ENCODE peak calls at places on chromosomes 5 and 9, in four cellular contexts. G is pancreas, I is A673, R is neural progenitor cell. O is an unnamed sample.

GRCh38 chr5:157285310-157286035 is 19.6 kb downstream of the CYFIP2 start:
- DNase-seq in G (no peak), I (no peak), R (no peak), O (no peak)

GRCh38 chr5:171927345-171927941 is 79.0 kb downstream of the FBXW11 start:
- DNase-seq in G (no peak), I (no peak), R (no peak), O (no peak)

GRCh38 chr9:16673171-16673570 is 197.3 kb downstream of the BNC2 start:
- DNase-seq in G (no peak), I (no peak), R (no peak), O (no peak)

GRCh38 chr9:108410161-108410560 is 445.6 kb downstream of the ACTL7B start:
- DNase-seq in G (no peak), I (no peak), R (no peak), O (no peak)

GRCh38 chr5:73896117-73896516 is 270.1 kb downstream of the ARHGEF28 start:
- DNase-seq in G (no peak), I (no peak), R (no peak), O (no peak)

GRCh38 chr9:20321683-20322082 is 300.6 kb downstream of the MLLT3 start:
- DNase-seq in G (no peak), I (peak), R (no peak), O (no peak)

GRCh38 chr5:87113848-87114247 is 153.8 kb upstream of the RASA1 start:
- DNase-seq in G (no peak), I (no peak), R (no peak), O (no peak)

GRCh38 chr5:8641796-8642505 is 773.0 kb downstream of the MTRR start:
- DNase-seq in G (no peak), I (no peak), R (no peak), O (no peak)

GRCh38 chr9:9257999-9258398 is 1354.8 kb downstream of the PTPRD start:
- DNase-seq in G (no peak), I (no peak), R (no peak), O (no peak)

GRCh38 chr9:73683862-73684591 is 532.4 kb downstream of the ANXA1 start:
- DNase-seq in G (no peak), I (peak), R (peak), O (no peak)

GRCh38 chr5:137370511-137371071 is 128.5 kb downstream of the SPOCK1 start:
- DNase-seq in G (no peak), I (no peak), R (no peak), O (no peak)

GRCh38 chr5:13660072-13660471 is 284.4 kb downstream of the DNAH5 start:
- DNase-seq in G (no peak), I (no peak), R (peak), O (no peak)

GRCh38 chr5:138716456-138716924 is 36.7 kb upstream of the CTNNA1 start:
- DNase-seq in G (no peak), I (no peak), R (peak), O (no peak)

GRCh38 chr5:76273491-76273890 is 129.6 kb upstream of the IQGAP2 start:
- DNase-seq in G (no peak), I (peak), R (no peak), O (no peak)

GRCh38 chr5:111271885-111272284 is 47.7 kb downstream of the CAMK4 start:
- DNase-seq in G (no peak), I (no peak), R (no peak), O (no peak)

GRCh38 chr9:116592926-116593325 is 94.2 kb upstream of the TRIM32 start:
- DNase-seq in G (no peak), I (no peak), R (no peak), O (no peak)

GRCh38 chr5:132445930-132446329 is 44.6 kb downstream of the IRF1 start:
- DNase-seq in G (no peak), I (no peak), R (no peak), O (no peak)

GRCh38 chr9:134895849-134896833 is 15.5 kb downstream of the FCN2 start:
- DNase-seq in G (no peak), I (peak), R (no peak), O (peak)

GRCh38 chr9:77725820-77726219 is 77.7 kb upstream of the GNA14 start:
- DNase-seq in G (no peak), I (no peak), R (no peak), O (no peak)

GRCh38 chr5:111694183-111694582 is 62.8 kb downstream of the NREP start:
- DNase-seq in G (no peak), I (no peak), R (no peak), O (no peak)

GRCh38 chr5:132797651-132798050 is 15.5 kb upstream of the SOWAHA start:
- DNase-seq in G (no peak), I (no peak), R (no peak), O (no peak)

GRCh38 chr9:98255578-98256296 is at the start of gene TBC1D2:
- DNase-seq in G (peak), I (peak), R (peak), O (peak)

GRCh38 chr9:98251554-98251953 is 3.9 kb downstream of the TBC1D2 start:
- DNase-seq in G (no peak), I (peak), R (no peak), O (no peak)

GRCh38 chr9:98255064-98255577 is 328 bp downstream of the TBC1D2 start:
- DNase-seq in G (no peak), I (peak), R (peak), O (no peak)

GRCh38 chr9:98254236-98255063 is 999 bp downstream of the TBC1D2 start:
- DNase-seq in G (no peak), I (no peak), R (no peak), O (no peak)

GRCh38 chr9:98253563-98253962 is 1.9 kb downstream of the TBC1D2 start:
- DNase-seq in G (no peak), I (no peak), R (no peak), O (no peak)
- H3K27ac ChIP-seq in G (no peak), I (no peak), R (no peak), O (no peak)

GRCh38 chr5:78328585-78329173 is 31.7 kb upstream of the SCAMP1 start:
- DNase-seq in G (no peak), I (no peak), R (no peak), O (no peak)
- H3K27ac ChIP-seq in G (no peak), I (no peak), R (peak), O (no peak)

DNA sequence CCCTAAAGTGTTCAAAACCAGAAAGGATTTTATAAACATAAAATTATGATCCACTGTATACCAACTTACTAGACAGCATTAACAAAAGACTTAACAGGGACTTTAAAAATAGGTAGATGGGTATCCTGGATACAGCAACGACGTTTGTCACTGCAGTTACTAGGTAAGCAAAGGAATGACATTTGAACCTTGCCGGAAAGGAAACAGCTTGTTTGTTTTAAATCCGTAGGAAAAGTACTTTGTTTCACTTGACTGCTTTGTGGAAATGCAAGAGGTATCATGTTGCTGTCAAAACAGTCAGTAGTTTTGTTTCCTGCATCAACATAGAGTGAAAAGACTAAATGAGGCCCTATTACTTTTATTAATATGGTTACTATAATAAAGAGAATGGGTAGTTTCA is 122.9 kb downstream of the CDC42SE2 start:
- DNase-seq in G (no peak), I (no peak), R (no peak), O (no peak)
- H3K27ac ChIP-seq in G (peak), I (no peak), R (no peak), O (no peak)

GRCh38 chr5:45109636-45110035 is 300.9 kb downstream of the MRPS30 start:
- DNase-seq in G (no peak), I (no peak), R (no peak), O (no peak)

GRCh38 chr5:45109062-45109461 is 300.3 kb downstream of the MRPS30 start:
- DNase-seq in G (no peak), I (no peak), R (no peak), O (no peak)

GRCh38 chr5:45105491-45105994 is 296.8 kb downstream of the MRPS30 start:
- DNase-seq in G (no peak), I (no peak), R (no peak), O (no peak)

GRCh38 chr5:45113726-45114125 is 305.0 kb downstream of the MRPS30 start:
- DNase-seq in G (no peak), I (no peak), R (no peak), O (no peak)

DNA sequence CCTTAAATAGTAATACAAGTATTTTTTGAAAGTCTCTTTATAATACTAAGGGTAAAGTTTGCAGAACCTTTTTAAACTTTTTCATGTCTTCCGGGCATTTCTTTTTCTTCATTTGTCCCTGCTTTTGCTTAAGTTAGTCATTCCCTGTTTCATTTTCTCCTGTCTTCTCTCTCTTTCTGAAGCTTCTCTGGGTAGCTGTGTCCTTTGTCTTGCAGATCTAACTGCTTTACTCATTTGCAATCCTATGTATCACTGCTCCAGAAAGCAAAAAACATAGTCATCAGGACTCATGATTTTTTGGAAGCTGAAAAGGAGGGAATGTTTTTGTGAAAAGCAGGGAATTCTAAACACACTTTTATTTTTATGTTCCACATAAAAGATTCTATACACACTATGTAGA is 301.7 kb downstream of the MRPS30 start:
- DNase-seq in G (no peak), I (no peak), R (no peak), O (no peak)
- H3K27ac ChIP-seq in G (no peak), I (no peak), R (no peak), O (no peak)

GRCh38 chr5:135546014-135546413 is 10.2 kb upstream of the NEUROG1 start:
- DNase-seq in G (no peak), I (no peak), R (peak), O (no peak)

GRCh38 chr5:135541969-135542502 is 6.3 kb upstream of the NEUROG1 start:
- DNase-seq in G (no peak), I (no peak), R (peak), O (peak)

GRCh38 chr5:135544666-135545045 is 8.9 kb upstream of the NEUROG1 start:
- DNase-seq in G (no peak), I (no peak), R (peak), O (no peak)

GRCh38 chr5:135545115-135545514 is 9.4 kb upstream of the NEUROG1 start:
- DNase-seq in G (no peak), I (no peak), R (peak), O (no peak)

DNA sequence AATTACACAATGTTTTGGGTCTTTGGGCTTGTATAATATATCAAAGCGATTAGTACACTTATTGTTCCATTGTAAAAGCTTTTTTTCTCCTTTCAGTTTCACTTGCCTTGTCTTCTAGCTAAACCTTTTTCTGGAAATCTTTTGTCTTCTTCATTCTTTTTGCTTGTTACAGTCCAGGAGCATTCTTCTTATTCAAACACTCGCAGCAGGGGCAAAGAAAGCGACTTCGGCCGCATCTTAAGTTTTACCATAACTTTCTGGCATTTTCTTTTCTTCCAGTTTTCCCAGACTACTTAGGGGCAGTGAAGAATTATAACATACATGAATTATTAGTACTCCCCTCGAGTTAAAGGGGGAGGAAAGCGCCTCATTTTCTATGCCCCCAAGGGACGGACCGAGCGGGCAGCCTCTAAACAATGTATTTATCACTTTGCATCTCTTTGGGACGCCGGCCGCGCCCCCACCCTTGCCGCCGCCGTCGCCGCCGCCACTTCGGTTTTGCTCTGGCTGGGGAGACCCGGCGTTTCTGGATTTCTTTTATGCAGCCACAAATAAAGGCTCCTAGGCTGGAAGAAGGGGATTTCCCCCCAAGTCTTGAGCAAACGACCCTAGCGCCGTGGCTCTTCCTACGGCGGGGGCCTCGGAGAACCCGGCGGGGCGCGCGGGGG is 7.5 kb upstream of the NEUROG1 start:
- DNase-seq in G (no peak), I (no peak), R (peak), O (peak)
- H3K27ac ChIP-seq in G (no peak), I (no peak), R (no peak), O (no peak)

GRCh38 chr9:68775003-68775730 is 70.1 kb downstream of the PIP5K1B start:
- DNase-seq in G (no peak), I (no peak), R (no peak), O (no peak)
- H3K27ac ChIP-seq in G (no peak), I (no peak), R (no peak), O (no peak)

DNA sequence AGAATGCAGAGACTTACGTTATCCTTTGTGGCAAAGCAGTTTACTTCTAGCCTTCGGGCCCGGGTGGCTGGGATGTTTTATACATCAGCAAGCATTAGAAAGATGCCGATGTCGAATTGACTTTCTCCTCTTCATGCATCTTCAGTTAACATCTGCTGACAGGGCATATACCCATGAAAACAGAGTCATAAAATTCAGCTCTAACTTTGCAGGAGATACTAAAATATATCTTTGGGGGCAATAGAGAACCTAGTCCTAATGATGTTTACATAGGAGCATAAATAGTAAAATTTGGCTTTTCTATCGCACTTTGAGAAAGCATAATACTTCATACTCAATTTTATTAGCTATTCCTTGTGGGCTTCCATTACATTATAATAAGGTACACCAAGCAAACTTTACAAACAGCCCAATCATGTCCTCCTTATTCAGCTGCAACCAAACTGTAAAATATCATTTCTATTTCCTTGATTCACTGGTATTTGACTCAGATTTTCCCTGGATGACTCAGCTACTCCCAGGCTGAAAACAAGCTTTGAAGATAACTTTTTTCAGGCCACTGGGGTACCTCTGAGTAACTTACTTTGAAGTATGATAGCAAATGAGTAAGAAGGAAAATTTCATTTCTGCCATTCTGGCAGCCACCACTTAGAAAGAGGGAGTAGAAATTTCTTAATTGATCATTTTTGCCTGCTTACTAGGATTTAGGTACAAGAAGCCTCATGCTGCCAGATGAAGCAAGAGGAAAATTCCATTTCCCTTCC is 247.7 kb downstream of the PRELID2 start:
- DNase-seq in G (no peak), I (peak), R (no peak), O (no peak)
- H3K27ac ChIP-seq in G (no peak), I (no peak), R (no peak), O (no peak)

GRCh38 chr9:21778300-21778699 is 24.1 kb upstream of the MTAP start:
- DNase-seq in G (no peak), I (no peak), R (no peak), O (no peak)
- H3K27ac ChIP-seq in G (no peak), I (peak), R (no peak), O (no peak)

O was measured in coronary artery.